ENCODE peak calls at places on chromosomes 3 and 15, in eight cellular contexts. Q is naive thymus-derived CD4-positive, alpha-beta T cell; H is body of pancreas; O is neuronal stem cell; C is right atrium auricular region; D is astrocyte; R is HAP-1; N is cardiac muscle cell. E is an unnamed sample.

GRCh38 chr15:51735611-51736010 is 1.8 kb downstream of the LYSMD2 start:
- DNase-seq in D (no peak), H (no peak), C (no peak), N (no peak), Q (no peak), R (no peak), O (no peak), E (no peak)

GRCh38 chr15:77455696-77456293 is 35.1 kb downstream of the HMG20A start:
- DNase-seq in R (no peak), H (no peak), O (no peak), Q (no peak), N (peak; percentile 76), D (peak; percentile 82), C (no peak), E (no peak)

GRCh38 chr15:56215769-56216168 is 27.9 kb downstream of the RFX7 start:
- DNase-seq in O (no peak), Q (no peak), C (no peak), R (no peak), D (peak; percentile 95), H (no peak), N (peak; percentile 70), E (no peak)

GRCh38 chr3:62167566-62168262 is 205.6 kb downstream of the FEZF2 start:
- DNase-seq in R (no peak), H (no peak), C (no peak), O (no peak), D (peak; percentile 36), N (no peak), Q (no peak), E (no peak)

GRCh38 chr15:63559753-63560152 is 37.4 kb upstream of the FBXL22 start:
- DNase-seq in Q (no peak), D (no peak), O (no peak), C (no peak), H (no peak), R (no peak), N (no peak), E (no peak)

GRCh38 chr3:194134231-194134756 is 1.7 kb upstream of the HES1 start:
- DNase-seq in H (no peak), Q (peak; percentile 36), N (peak; percentile 93), O (peak; percentile 75), R (peak; percentile 33), D (peak; percentile 77), C (peak; percentile 69), E (peak; percentile 63)

GRCh38 chr3:169751875-169752274 is 13.0 kb downstream of the TERC start:
- DNase-seq in N (no peak), Q (no peak), D (no peak), O (no peak), R (no peak), H (no peak), C (no peak), E (no peak)

GRCh38 chr15:51341366-51342248 is at the start of gene GLDN:
- DNase-seq in N (peak; percentile 28), O (peak; percentile 20), D (peak; percentile 32), Q (no peak), R (no peak), C (no peak), H (no peak), E (no peak)

GRCh38 chr3:50238549-50239026 is 2.6 kb downstream of the GNAI2 start:
- DNase-seq in O (no peak), D (no peak), H (peak; percentile 96), N (no peak), C (peak; percentile 88), Q (no peak), R (no peak), E (peak; percentile 95)

GRCh38 chr3:174233511-174233910 is 625.6 kb upstream of the NAALADL2 start:
- DNase-seq in C (no peak), O (no peak), N (no peak), Q (no peak), D (no peak), R (no peak), H (no peak), E (no peak)

GRCh38 chr3:174229916-174230315 is 629.2 kb upstream of the NAALADL2 start:
- DNase-seq in O (no peak), C (no peak), H (no peak), R (peak; percentile 41), Q (no peak), N (peak; percentile 12), D (peak; percentile 21), E (no peak)

GRCh38 chr3:174232658-174233429 is 626.3 kb upstream of the NAALADL2 start:
- DNase-seq in R (peak; percentile 98), N (no peak), H (no peak), D (no peak), Q (no peak), O (no peak), C (no peak), E (no peak)
- H3K9me3 ChIP-seq in R (no peaks in the 10 kb centered on the region), N (no peaks in the 10 kb centered on the region), H (no peaks in the 10 kb centered on the region), D (no peaks in the 10 kb centered on the region), Q (no peaks in the 10 kb centered on the region), O (peaks cover 9% of the 10 kb centered on the region), C (no peaks in the 10 kb centered on the region), E (no peaks in the 10 kb centered on the region)

GRCh38 chr3:127003175-127003555 is 20.2 kb downstream of the PLXNA1 start:
- DNase-seq in C (no peak), H (no peak), N (no peak), R (no peak), D (no peak), O (no peak), Q (no peak), E (no peak)

GRCh38 chr3:127003601-127004280 is 20.8 kb downstream of the PLXNA1 start:
- DNase-seq in C (no peak), Q (no peak), D (no peak), R (no peak), N (no peak), O (no peak), H (no peak), E (no peak)

GRCh38 chr3:127000792-127001191 is 17.9 kb downstream of the PLXNA1 start:
- DNase-seq in D (no peak), R (no peak), C (no peak), H (no peak), N (no peak), Q (no peak), O (no peak), E (no peak)

GRCh38 chr3:127001486-127002194 is 18.7 kb downstream of the PLXNA1 start:
- DNase-seq in Q (no peak), C (no peak), D (no peak), N (no peak), O (no peak), H (no peak), R (no peak), E (no peak)

DNA sequence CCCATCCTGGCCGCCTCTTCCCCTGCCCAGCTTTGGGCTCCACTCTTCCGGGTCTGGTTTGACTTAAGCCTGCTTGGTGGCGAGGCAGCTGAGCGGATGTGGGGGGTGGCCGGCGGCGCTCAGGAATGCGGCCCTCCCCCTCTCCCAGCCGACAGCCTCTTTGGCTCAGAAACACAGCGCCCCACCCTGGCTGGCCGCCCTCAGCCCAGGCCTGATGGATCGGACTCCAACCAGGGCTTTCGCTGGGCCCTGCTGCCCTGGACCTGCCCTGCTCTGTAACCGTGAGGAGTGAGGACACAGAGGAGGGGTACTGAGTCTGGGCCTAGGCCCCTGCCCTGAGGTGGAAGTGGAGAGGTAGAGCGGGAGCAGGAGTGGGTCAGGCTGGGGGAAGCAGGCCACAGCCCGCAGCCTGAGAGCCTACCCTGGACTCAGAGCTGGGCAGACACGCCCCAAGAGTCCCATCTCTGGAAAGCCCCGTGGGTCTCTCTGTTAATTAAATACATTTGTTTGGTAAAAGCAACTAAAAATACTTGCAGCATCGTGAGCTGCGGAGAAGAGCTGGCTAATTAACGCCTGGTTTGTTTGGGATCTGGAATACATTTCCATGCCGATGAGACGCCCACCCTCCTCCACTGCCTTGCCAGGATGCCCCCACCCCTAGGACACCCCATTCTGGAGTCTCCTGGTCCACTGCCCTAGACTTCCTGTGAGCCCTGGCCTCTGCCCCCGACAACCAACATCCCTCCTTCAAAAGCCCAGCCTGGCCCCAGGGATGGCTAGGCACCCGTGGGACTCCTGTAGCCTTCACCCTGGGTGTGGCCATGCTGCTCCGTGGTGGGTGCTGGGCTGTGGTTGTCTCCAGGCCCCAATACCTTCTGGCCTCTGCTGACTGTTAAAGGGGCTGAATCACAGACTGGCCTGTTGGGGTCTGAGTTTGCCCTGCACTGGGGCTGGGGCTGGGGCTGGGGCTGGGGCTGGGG is 19.6 kb downstream of the PLXNA1 start:
- DNase-seq in R (no peak), Q (no peak), C (peak; percentile 92), N (peak; percentile 96), H (peak; percentile 68), D (peak; percentile 86), O (peak; percentile 79), E (peak; percentile 42)
- H3K4me3 ChIP-seq in R (no peak overlapping the region), Q (no peak overlapping the region), C (no peak overlapping the region), N (no peak overlapping the region), H (no peak overlapping the region), D (no peak overlapping the region), O (no peak overlapping the region), E (no peak overlapping the region)

DNA sequence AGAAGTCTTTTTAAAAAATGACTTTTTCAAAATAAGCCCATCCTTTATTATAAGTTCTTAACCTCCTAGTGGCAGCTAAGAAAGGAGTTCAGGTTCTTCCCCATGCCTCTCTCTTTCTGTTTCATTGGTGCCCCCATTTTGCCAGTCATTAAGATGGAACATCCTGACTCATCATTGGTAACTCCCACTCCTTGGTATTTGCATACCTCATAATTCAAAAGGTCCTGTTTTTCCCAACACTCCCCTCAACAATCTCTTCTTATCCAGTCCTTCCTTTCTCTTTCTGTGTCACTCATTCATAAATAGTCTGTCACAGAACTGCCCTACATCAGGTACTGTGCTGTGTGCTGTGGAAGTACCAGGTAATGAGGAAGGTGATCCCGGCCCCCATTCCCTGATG is 394.0 kb downstream of the FOXP1 start:
- DNase-seq in Q (no peak), N (no peak), H (no peak), O (no peak), R (no peak), C (no peak), D (peak; percentile 66), E (no peak)
- H3K4me1 ChIP-seq in Q (no peaks in the 10 kb centered on the region), N (peaks cover 25% of the 10 kb centered on the region), H (peaks cover 13% of the 10 kb centered on the region), O (no peaks in the 10 kb centered on the region), R (peaks cover 14% of the 10 kb centered on the region), C (no peaks in the 10 kb centered on the region), D (peaks cover 20% of the 10 kb centered on the region), E (no peaks in the 10 kb centered on the region)

GRCh38 chr15:25070357-25070963 is 115.7 kb downstream of the SNRPN start:
- DNase-seq in R (no peak), D (no peak), C (no peak), O (no peak), Q (no peak), H (no peak), N (no peak), E (no peak)

GRCh38 chr15:25067725-25068309 is 113.0 kb downstream of the SNRPN start:
- DNase-seq in D (no peak), Q (no peak), R (no peak), N (no peak), C (no peak), O (no peak), H (no peak), E (no peak)

GRCh38 chr15:25068696-25069095 is 113.9 kb downstream of the SNRPN start:
- DNase-seq in O (no peak), D (no peak), C (no peak), N (no peak), R (no peak), Q (no peak), H (no peak), E (no peak)

DNA sequence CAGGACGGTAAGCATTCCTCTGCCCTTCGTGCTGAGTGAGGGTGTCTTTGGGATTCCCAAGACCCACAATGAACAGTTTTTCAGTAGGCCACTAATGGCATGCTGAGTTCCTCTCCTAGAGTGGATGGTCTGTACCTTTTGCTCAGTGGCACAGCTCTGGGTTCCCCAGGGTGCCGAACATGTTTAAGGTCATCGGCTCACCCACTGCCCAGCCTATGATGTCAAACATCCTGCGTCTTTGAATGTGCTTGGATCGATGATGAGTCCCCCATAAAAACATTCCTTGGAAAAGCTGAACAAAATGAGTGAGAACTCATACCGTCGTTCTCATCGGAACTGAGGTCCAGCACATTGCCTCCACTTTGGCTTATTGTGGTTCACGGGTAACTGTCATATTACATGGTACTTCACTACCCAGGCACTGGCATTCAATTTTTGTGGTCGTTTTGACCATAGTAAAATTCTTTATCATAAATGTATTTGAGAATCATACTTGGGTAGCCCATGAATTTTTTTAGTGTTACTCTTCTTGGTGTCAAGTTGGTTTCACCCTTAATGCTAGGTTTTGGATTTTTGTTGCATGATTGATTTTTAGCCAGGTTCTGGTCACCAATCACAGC is 118.2 kb downstream of the SNRPN start:
- DNase-seq in O (no peak), H (no peak), C (no peak), D (no peak), R (no peak), Q (no peak), N (no peak), E (no peak)
- H3K9me3 ChIP-seq in O (peaks cover 100% of the 10 kb centered on the region), H (no peaks in the 10 kb centered on the region), C (peaks cover 100% of the 10 kb centered on the region), D (peaks cover 98% of the 10 kb centered on the region), R (peaks cover 14% of the 10 kb centered on the region), Q (peaks cover 53% of the 10 kb centered on the region), N (peaks cover 30% of the 10 kb centered on the region), E (peaks cover 10% of the 10 kb centered on the region)

E was measured in prostate gland.